ENCODE peak calls at places on chromosomes 3 and 15, in eight cellular contexts. D is AG09309, N is HFFc6, Q is cardiac fibroblast, Z is bronchial epithelial cell, K is upper lobe of right lung, C is lower leg skin, W is mesothelial cell of epicardium. X is an unnamed sample.
A peak's percentile ranks its signal among the peaks of the same experiment; 100 is the strongest.

GRCh38 chr15:66753687-66754377 is 51.8 kb downstream of the SMAD6 start:
- DNase-seq in D (no peak), N (no peak), Q (no peak), Z (no peak), K (peak; percentile 60), C (no peak), W (no peak), X (no peak)

GRCh38 chr3:79765854-79766253 is 1.9 kb downstream of the ROBO1 start:
- DNase-seq in D (no peak), N (no peak), Q (no peak), Z (no peak), K (no peak), C (no peak), W (no peak), X (no peak)

GRCh38 chr3:18007980-18008379 is 265.5 kb upstream of the TBC1D5 start:
- DNase-seq in D (peak; percentile 81), N (peak; percentile 57), Q (peak; percentile 51), Z (no peak), K (no peak), C (no peak), W (no peak), X (no peak)

GRCh38 chr3:99666201-99666600 is 27.8 kb downstream of the COL8A1 start:
- DNase-seq in D (no peak), N (no peak), Q (peak; percentile 45), Z (peak; percentile 77), K (no peak), C (no peak), W (no peak), X (no peak)

GRCh38 chr3:189488241-189488767 is 142.9 kb upstream of the TP63 start:
- DNase-seq in D (peak; percentile 23), N (no peak), Q (peak; percentile 29), Z (peak; percentile 93), K (no peak), C (no peak), W (no peak), X (no peak)

GRCh38 chr15:91853501-91853967 is at the start of gene SLCO3A1:
- DNase-seq in D (no peak), N (peak; percentile 24), Q (peak; percentile 78), Z (no peak), K (peak; percentile 93), C (peak; percentile 97), W (peak; percentile 61), X (no peak)

GRCh38 chr15:70036585-70037343 is 61.0 kb downstream of the TLE3 start:
- DNase-seq in D (no peak), N (no peak), Q (no peak), Z (peak; percentile 28), K (peak; percentile 55), C (no peak), W (no peak), X (no peak)

GRCh38 chr15:73637527-73637926 is 4.3 kb upstream of the NPTN start:
- DNase-seq in D (no peak), N (peak; percentile 89), Q (peak; percentile 32), Z (peak; percentile 50), K (no peak), C (no peak), W (no peak), X (no peak)

GRCh38 chr3:62771331-62772097 is 103.7 kb downstream of the CADPS start:
- DNase-seq in D (no peak), N (no peak), Q (no peak), Z (no peak), K (no peak), C (no peak), W (no peak), X (no peak)

GRCh38 chr3:156474560-156475389 is 80.1 kb downstream of the SSR3 start:
- DNase-seq in D (no peak), N (no peak), Q (peak; percentile 38), Z (peak; percentile 15), K (no peak), C (no peak), W (no peak), X (no peak)

GRCh38 chr3:166118049-166118448 is 280.8 kb upstream of the BCHE start:
- DNase-seq in D (no peak), N (no peak), Q (no peak), Z (no peak), K (no peak), C (no peak), W (no peak), X (no peak)

GRCh38 chr3:189305412-189305811 is 133.6 kb downstream of the TPRG1 start:
- DNase-seq in D (no peak), N (no peak), Q (no peak), Z (peak; percentile 77), K (no peak), C (no peak), W (no peak), X (no peak)

GRCh38 chr3:158792709-158793108 is 9.1 kb upstream of the MFSD1 start:
- DNase-seq in D (peak; percentile 90), N (peak; percentile 87), Q (peak; percentile 89), Z (peak; percentile 86), K (no peak), C (no peak), W (no peak), X (no peak)

GRCh38 chr3:150177673-150178378 is 207.1 kb upstream of the PFN2 start:
- DNase-seq in D (no peak), N (peak; percentile 84), Q (peak; percentile 17), Z (peak; percentile 87), K (no peak), C (no peak), W (no peak), X (no peak)

GRCh38 chr3:172561894-172562664 is 38.8 kb upstream of the TNFSF10 start:
- DNase-seq in D (no peak), N (no peak), Q (no peak), Z (peak; percentile 86), K (no peak), C (no peak), W (no peak), X (no peak)

GRCh38 chr3:32531010-32531647 is 28.5 kb upstream of the CMTM6 start:
- DNase-seq in D (no peak), N (no peak), Q (no peak), Z (no peak), K (no peak), C (no peak), W (no peak), X (no peak)

GRCh38 chr3:194148383-194148782 is 12.4 kb downstream of the HES1 start:
- DNase-seq in D (no peak), N (no peak), Q (peak; percentile 71), Z (no peak), K (no peak), C (peak; percentile 82), W (no peak), X (no peak)

GRCh38 chr15:91853968-91854943 is 748 bp downstream of the SLCO3A1 start:
- DNase-seq in D (no peak), N (no peak), Q (peak; percentile 31), Z (peak; percentile 33), K (peak; percentile 84), C (peak; percentile 91), W (no peak), X (no peak)

GRCh38 chr3:192188218-192188835 is 539.0 kb downstream of the FGF12 start:
- DNase-seq in D (no peak), N (no peak), Q (peak; percentile 57), Z (peak; percentile 25), K (peak; percentile 67), C (no peak), W (peak; percentile 49), X (no peak)

GRCh38 chr15:80106051-80106450 is 46.6 kb downstream of the ZFAND6 start:
- DNase-seq in D (peak; percentile 77), N (peak; percentile 66), Q (peak; percentile 50), Z (peak; percentile 50), K (no peak), C (no peak), W (no peak), X (no peak)

DNA sequence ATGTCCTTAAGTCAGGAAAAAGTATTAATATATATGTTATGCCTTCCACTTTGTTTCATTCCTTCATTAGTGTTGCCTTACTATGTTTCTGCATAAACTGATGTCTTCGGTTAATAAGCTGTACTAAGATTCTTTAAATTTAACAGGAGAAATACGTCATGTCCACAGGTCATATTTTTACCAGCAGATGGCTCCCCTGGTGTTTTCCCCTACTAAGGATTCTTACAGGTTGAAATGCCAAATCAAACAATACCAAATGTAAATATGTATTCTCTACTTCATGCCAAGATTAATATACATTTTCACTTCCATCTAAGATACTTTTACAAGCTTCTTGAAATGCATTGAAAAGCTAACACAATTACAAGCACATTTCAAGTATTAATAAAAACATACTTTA is 1602.1 kb downstream of the SI start:
- DNase-seq in D (no peak), N (no peak), Q (peak; percentile 0), Z (peak; percentile 10), K (no peak), C (no peak), W (no peak), X (no peak)
- TF ChIP-seq CTCF in D (no peak), N (no peak), Q (no peak), Z (no peak), K (no peak), C (no peak), W (no peak), X (peak; percentile 65)

DNA sequence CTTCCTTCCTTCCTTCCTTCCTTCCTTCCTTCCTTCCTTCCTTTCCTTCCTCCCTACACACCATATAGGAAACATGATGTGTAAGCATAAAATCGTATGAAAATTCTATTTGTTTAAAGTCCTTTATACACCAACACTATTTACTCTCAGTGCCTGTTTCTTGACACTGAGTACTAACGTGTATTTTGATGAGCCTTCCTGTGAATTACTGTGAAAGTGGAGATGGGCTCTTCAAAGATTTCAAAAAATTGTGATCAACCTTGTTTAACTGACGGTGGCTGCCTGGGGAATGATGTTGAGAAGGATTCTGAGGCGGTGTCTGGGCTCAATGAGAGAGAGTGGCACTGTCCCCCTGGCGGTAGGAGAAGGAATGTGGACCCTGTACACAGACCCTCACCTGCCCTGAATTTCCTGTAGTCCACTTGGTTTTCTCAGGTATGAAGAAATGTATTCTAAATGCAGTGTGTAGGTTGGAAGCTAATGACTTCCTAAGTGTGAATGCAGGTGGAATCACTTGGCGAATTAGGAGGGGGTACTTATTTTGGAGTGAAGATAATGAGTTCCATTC is 237.9 kb downstream of the GAP43 start:
- DNase-seq in D (no peak), N (no peak), Q (no peak), Z (no peak), K (no peak), C (no peak), W (no peak), X (no peak)
- TF ChIP-seq CTCF in D (no peak), N (peak; percentile 18), Q (no peak), Z (no peak), K (no peak), C (no peak), W (peak; percentile 24), X (peak; percentile 32)

GRCh38 chr3:64685800-64686445 is 1.9 kb downstream of the ADAMTS9 start:
- DNase-seq in D (peak; percentile 67), N (peak; percentile 76), Q (peak; percentile 97), Z (peak; percentile 80), K (peak; percentile 95), C (peak; percentile 98), W (peak; percentile 84), X (no peak)
- TF ChIP-seq CTCF in D (peak; percentile 50), N (peak; percentile 44), Q (peak; percentile 30), Z (peak; percentile 39), K (peak; percentile 49), C (no peak), W (no peak), X (peak; percentile 70)

GRCh38 chr3:125032100-125032643 is 23.6 kb downstream of the HEG1 start:
- DNase-seq in D (no peak), N (peak; percentile 32), Q (peak; percentile 57), Z (no peak), K (no peak), C (peak; percentile 13), W (no peak), X (no peak)
- TF ChIP-seq CTCF in D (no peak), N (no peak), Q (peak; percentile 21), Z (no peak), K (peak; percentile 6), C (no peak), W (no peak), X (no peak)